ENCODE peak calls at places on chromosomes 7 and 10, in seven cellular contexts. O, G, I, D, J, U and H are unnamed samples.

GRCh38 chr7:19284136-19284535 is 138.9 kb upstream of the FERD3L start:
- DNase-seq in O (no peak), G (no peak), I (no peak), D (no peak), J (no peak), U (no peak), H (no peak)

GRCh38 chr7:140176271-140176701 is 497 bp downstream of the KDM7A start:
- DNase-seq in O (peak; percentile 50), G (no peak), I (no peak), D (no peak), J (no peak), U (no peak), H (no peak)

GRCh38 chr7:17033245-17033644 is 151.5 kb upstream of the AGR3 start:
- DNase-seq in O (peak; percentile 66), G (no peak), I (no peak), D (no peak), J (no peak), U (peak; percentile 75), H (no peak)

GRCh38 chr7:117666019-117666418 is 186.2 kb downstream of the CFTR start:
- DNase-seq in O (no peak), G (peak; percentile 59), I (peak; percentile 83), D (no peak), J (no peak), U (no peak), H (no peak)

GRCh38 chr10:3720228-3721019 is 64.6 kb downstream of the KLF6 start:
- DNase-seq in O (peak; percentile 81), G (peak; percentile 98), I (peak; percentile 88), D (peak; percentile 87), J (no peak), U (no peak), H (no peak)

GRCh38 chr10:132109341-132110072 is 43.8 kb downstream of the JAKMIP3 start:
- DNase-seq in O (peak; percentile 37), G (peak; percentile 1), I (peak; percentile 2), D (peak; percentile 35), J (no peak), U (peak; percentile 78), H (peak; percentile 70)

GRCh38 chr10:122876493-122876855 is 2.9 kb downstream of the FAM24B start:
- DNase-seq in O (no peak), G (no peak), I (no peak), D (no peak), J (no peak), U (no peak), H (no peak)

GRCh38 chr7:21365866-21366624 is 61.8 kb upstream of the SP4 start:
- DNase-seq in O (no peak), G (peak; percentile 38), I (peak; percentile 30), D (no peak), J (no peak), U (no peak), H (no peak)

GRCh38 chr7:26525413-26526287 is 234.0 kb downstream of the SNX10 start:
- DNase-seq in O (no peak), G (no peak), I (no peak), D (no peak), J (no peak), U (no peak), H (no peak)

GRCh38 chr10:85786401-85786899 is 580.1 kb downstream of the GRID1 start:
- DNase-seq in O (no peak), G (no peak), I (no peak), D (peak; percentile 65), J (no peak), U (no peak), H (no peak)

GRCh38 chr7:11369696-11370095 is 396.0 kb downstream of the PHF14 start:
- DNase-seq in O (no peak), G (no peak), I (no peak), D (no peak), J (no peak), U (no peak), H (no peak)

GRCh38 chr10:73887038-73888015 is 13.0 kb upstream of the CAMK2G start:
- DNase-seq in O (peak; percentile 71), G (peak; percentile 95), I (peak; percentile 86), D (no peak), J (no peak), U (peak; percentile 88), H (peak; percentile 95)
- H3K4me3 ChIP-seq in O (no peak overlapping the region), G (no peak overlapping the region), I (no peak overlapping the region), D (no peak overlapping the region), J (no peak overlapping the region), U (no peak overlapping the region), H (no peak overlapping the region)

DNA sequence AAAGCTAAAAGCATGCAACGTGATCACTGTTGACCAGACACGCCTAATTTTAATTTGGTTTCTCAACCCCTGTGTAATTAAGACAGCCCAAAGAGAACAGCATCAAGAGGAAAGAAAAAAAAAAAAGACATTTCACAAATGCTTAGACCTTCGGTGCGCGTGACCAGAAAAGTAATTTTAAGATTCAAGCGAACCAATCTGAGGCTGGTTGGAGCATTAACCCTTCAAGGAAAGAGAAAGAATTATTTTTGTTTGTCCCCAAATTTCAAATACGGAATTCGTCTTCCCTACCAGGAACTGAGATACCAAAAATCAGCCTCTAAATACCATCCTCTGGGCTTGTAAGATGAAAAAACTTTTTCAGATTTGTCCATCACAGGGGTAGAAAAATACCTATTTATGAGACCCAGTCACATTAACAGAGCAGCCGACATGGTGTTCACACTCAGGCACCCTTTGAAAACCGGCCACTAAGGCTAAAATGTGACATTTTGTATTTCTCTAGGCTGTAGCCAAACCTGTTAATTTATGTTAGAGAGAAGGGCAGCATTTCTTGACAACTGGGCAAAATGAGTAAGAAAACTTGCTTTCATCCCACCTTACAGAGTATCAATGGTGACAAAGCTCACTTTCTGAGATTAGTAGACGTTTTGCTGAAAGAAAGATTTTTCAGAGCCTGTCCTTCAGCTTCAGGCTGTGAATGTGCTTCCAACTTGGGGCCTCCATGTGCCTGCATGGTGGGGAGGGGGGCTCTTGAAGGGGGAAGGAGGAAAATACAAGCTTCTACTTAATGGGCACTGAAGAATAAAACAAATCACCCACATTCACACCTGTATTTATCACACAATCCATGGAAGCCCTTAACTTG is 179.9 kb upstream of the KLF14 start:
- DNase-seq in O (no peak), G (no peak), I (no peak), D (peak; percentile 28), J (no peak), U (no peak), H (no peak)
- H3K4me1 ChIP-seq in O (peaks cover 81% of the 10 kb centered on the region), G (peaks cover 35% of the 10 kb centered on the region), I (peaks cover 38% of the 10 kb centered on the region), D (peaks cover 71% of the 10 kb centered on the region), J (peaks cover 90% of the 10 kb centered on the region), U (peaks cover 15% of the 10 kb centered on the region), H (peaks cover 11% of the 10 kb centered on the region)

DNA sequence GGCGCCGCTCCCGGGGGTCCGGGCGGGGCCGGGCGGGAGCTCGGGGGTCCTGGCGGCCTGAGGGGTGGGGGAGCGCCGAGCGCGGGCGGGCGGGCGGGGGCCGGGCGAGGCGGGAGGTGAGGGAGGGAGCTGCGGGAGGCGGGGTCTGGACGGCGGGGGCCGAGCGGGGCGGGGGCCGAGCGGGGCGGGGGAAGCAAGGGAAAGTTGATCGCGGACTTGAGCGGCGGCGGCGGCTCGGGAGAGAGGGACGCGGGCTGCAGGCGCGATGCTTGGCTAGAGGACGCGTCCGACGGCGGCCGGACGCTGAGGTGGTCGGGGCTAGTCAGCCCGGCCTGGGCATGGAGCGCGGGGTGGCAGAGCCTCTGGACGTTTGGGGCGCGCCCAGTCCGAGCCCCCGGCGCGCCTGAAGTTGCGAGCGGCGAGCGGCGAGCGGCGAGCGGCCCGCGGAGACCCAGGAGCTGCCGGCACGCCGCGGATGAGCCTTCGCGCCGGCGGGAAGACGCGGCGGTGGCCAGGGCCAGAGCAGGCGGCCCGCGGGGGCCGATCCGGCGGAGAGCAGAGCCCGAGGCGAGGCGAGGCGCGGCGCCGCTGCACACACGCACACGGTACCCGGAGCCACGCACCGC is at the start of gene CDH23:
- DNase-seq in O (no peak), G (no peak), I (no peak), D (peak; percentile 76), J (no peak), U (peak; percentile 85), H (peak; percentile 89)
- H3K27ac ChIP-seq in O (no peak within 1 kb of the TSS), G (no peak within 1 kb of the TSS), I (no peak within 1 kb of the TSS), D (no peak within 1 kb of the TSS), J (no peak within 1 kb of the TSS), U (no peak within 1 kb of the TSS), H (no peak within 1 kb of the TSS)

GRCh38 chr10:112083526-112083925 is 100.0 kb downstream of the GPAM start:
- DNase-seq in O (no peak), G (no peak), I (no peak), D (no peak), J (no peak), U (no peak), H (no peak)
- H3K4me3 ChIP-seq in O (no peak overlapping the region), G (no peak overlapping the region), I (no peak overlapping the region), D (no peak overlapping the region), J (no peak overlapping the region), U (no peak overlapping the region), H (no peak overlapping the region)

GRCh38 chr10:29611796-29612381 is 22.9 kb downstream of the SVIL start:
- DNase-seq in O (no peak), G (no peak), I (no peak), D (no peak), J (no peak), U (no peak), H (no peak)
- H3K4me1 ChIP-seq in O (peaks cover 10% of the 10 kb centered on the region), G (no peaks in the 10 kb centered on the region), I (peaks cover 4% of the 10 kb centered on the region), D (no peaks in the 10 kb centered on the region), J (no peaks in the 10 kb centered on the region), U (peaks cover 6% of the 10 kb centered on the region), H (peaks cover 6% of the 10 kb centered on the region)

DNA sequence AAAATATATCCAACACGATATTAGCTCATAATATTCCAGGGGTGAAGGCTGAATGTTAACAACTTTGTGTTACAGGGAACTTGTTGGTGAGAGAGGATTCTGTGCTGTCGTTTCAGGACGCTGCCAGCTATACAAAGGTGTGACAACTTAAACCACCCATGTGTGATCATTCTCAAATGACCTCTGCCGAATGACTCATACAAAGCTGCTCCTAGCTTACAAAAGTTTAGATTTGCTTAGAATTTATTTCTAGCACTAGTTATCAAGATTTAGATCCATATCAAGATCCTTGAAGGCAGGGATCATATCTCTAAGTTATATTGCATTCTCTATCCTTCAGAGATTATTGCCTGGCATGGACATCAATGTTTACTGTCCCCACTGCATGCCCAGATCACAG is 65.3 kb downstream of the COBL start:
- DNase-seq in O (no peak), G (no peak), I (no peak), D (no peak), J (no peak), U (no peak), H (no peak)
- H3K27ac ChIP-seq in O (no peak overlapping the region), G (no peak overlapping the region), I (no peak overlapping the region), D (no peak overlapping the region), J (no peak overlapping the region), U (no peak overlapping the region), H (no peak overlapping the region)